ENCODE peak calls at places on chromosomes 6 and 20, in seven cellular contexts. T is hypothalamus; Z is NCI-H748 treated with DMSO at 0.1 percent for 48 hours; E is activated T-helper 1 cell treated with anti-CD3 and anti-CD28 coated beads, Interleukin-12 subunit alpha, Interleukin-12 subunit beta, Interleukin-2, Interleukin-4 antibody, amounts not matched to agents 30 ng/mL and 10 ng/mL and 1 ng/mL, durations not matched to agents 14 hours and 24 hours and 36 hours; M is nucleus accumbens; L is GM12878; C is ecto neural progenitor cell. R is an unnamed sample.

GRCh38 chr6:38045701-38046305 is 226.3 kb downstream of the ZFAND3 start:
- DNase-seq in M (no peak), Z (no peak), C (no peak), T (no peak), L (no peak), E (no peak), R (no peak)

GRCh38 chr20:3560578-3560977 is 89.8 kb downstream of the ATRN start:
- DNase-seq in M (no peak), Z (no peak), L (no peak), E (no peak), C (no peak), T (no peak), R (no peak)

GRCh38 chr6:73655341-73655917 is 1.6 kb upstream of the SLC17A5 start:
- DNase-seq in C (no peak), T (no peak), E (no peak), Z (no peak), L (no peak), M (no peak), R (no peak)

GRCh38 chr6:10507298-10507697 is 13.9 kb upstream of the GCNT2 start:
- DNase-seq in C (no peak), L (no peak), T (no peak), Z (no peak), M (no peak), E (no peak), R (no peak)

GRCh38 chr6:133179483-133179882 is 61.7 kb upstream of the EYA4 start:
- DNase-seq in L (no peak), M (no peak), C (no peak), T (no peak), E (no peak), Z (no peak), R (no peak)

GRCh38 chr6:31208506-31208905 is 38.0 kb upstream of the POU5F1 start:
- DNase-seq in L (no peak), E (no peak), T (no peak), M (no peak), Z (no peak), C (no peak), R (no peak)

GRCh38 chr20:63534831-63535651 is 2.1 kb downstream of the PTK6 start:
- DNase-seq in T (no peak), E (no peak), Z (no peak), C (no peak), L (no peak), M (no peak), R (no peak)

GRCh38 chr6:36929607-36930006 is 24.9 kb upstream of the PI16 start:
- DNase-seq in M (no peak), C (no peak), E (no peak), Z (no peak), L (no peak), T (no peak), R (no peak)

GRCh38 chr6:127342296-127342945 is 988 bp downstream of the ECHDC1 start:
- DNase-seq in E (no peak), C (peak), M (no peak), L (no peak), Z (no peak), T (no peak), R (peak)

GRCh38 chr20:47973519-47974233 is 188.4 kb upstream of the SULF2 start:
- DNase-seq in Z (no peak), E (no peak), T (no peak), C (peak), M (no peak), L (no peak), R (no peak)

GRCh38 chr6:106820412-106820852 is 154.1 kb downstream of the CD24 start:
- DNase-seq in M (no peak), Z (no peak), C (no peak), E (no peak), L (no peak), T (no peak), R (no peak)

GRCh38 chr6:50822078-50822476 is 3.4 kb downstream of the TFAP2B start:
- DNase-seq in T (no peak), L (no peak), M (no peak), C (no peak), Z (peak), E (no peak), R (no peak)